ENCODE peak calls at places on chromosome 9, in seven cellular contexts. X is HepG2, A is Panc1, R is neural progenitor cell, Y is K562, G is cardiac muscle cell, B is neuronal stem cell. T is an unnamed sample.

GRCh38 chr9:85377751-85378289 is 363.9 kb downstream of the AGTPBP1 start:
- DNase-seq in X (no peak), A (no peak), R (no peak), Y (no peak), G (peak), B (no peak), T (no peak)

GRCh38 chr9:135536166-135536565 is 9.8 kb upstream of the OBP2A start:
- DNase-seq in X (no peak), A (no peak), R (no peak), Y (no peak), G (no peak), B (no peak), T (no peak)

GRCh38 chr9:125405938-125406811 is 144.5 kb downstream of the GAPVD1 start:
- DNase-seq in X (peak), A (no peak), R (no peak), Y (peak), G (no peak), B (no peak), T (no peak)

GRCh38 chr9:92764381-92764987 is at the start of gene BICD2:
- DNase-seq in X (no peak), A (no peak), R (no peak), Y (no peak), G (peak), B (no peak), T (no peak)

GRCh38 chr9:98610196-98610595 is 98.5 kb downstream of the GABBR2 start:
- DNase-seq in X (no peak), A (no peak), R (no peak), Y (no peak), G (no peak), B (no peak), T (no peak)

GRCh38 chr9:2623866-2624682 is 2.5 kb downstream of the VLDLR start:
- DNase-seq in X (no peak), A (no peak), R (no peak), Y (no peak), G (no peak), B (no peak), T (no peak)

GRCh38 chr9:120433701-120434100 is 146.3 kb downstream of the CDK5RAP2 start:
- DNase-seq in X (no peak), A (no peak), R (no peak), Y (no peak), G (no peak), B (no peak), T (no peak)

GRCh38 chr9:87322840-87323635 is 174.6 kb upstream of the DAPK1 start:
- DNase-seq in X (no peak), A (no peak), R (no peak), Y (no peak), G (no peak), B (no peak), T (no peak)

GRCh38 chr9:70563437-70564204 is 149.2 kb upstream of the KLF9 start:
- DNase-seq in X (no peak), A (no peak), R (no peak), Y (no peak), G (no peak), B (no peak), T (peak)

GRCh38 chr9:113635586-113635985 is 172.1 kb downstream of the RGS3 start:
- DNase-seq in X (no peak), A (no peak), R (no peak), Y (no peak), G (no peak), B (no peak), T (no peak)

GRCh38 chr9:18489861-18490260 is 15.9 kb downstream of the ADAMTSL1 start:
- DNase-seq in X (no peak), A (no peak), R (no peak), Y (no peak), G (no peak), B (no peak), T (no peak)
- H3K4me3 ChIP-seq in X (no peak), A (no peak), R (no peak), Y (no peak), G (no peak), B (no peak), T (no peak)

DNA sequence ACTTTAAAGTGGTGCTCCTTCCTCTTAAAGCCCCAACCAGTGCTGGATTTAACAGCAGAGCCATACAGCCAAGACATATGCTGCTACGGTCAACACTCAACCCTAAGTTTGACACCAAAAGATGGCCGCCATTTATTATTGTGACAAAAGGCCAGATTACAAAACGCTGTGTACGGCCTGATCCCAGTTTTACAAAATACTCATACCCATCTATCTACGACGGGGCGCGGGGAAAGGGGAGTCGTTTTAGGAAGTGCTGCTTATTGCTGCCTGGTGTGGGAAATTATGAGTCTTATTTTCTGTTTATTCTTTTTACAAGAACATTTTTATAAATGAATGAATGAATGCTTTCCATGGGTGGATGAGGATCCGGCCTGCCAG is 520 bp upstream of the IDNK start:
- DNase-seq in X (no peak), A (no peak), R (no peak), Y (no peak), G (no peak), B (no peak), T (no peak)
- H3K4me3 ChIP-seq in X (peak), A (peak), R (peak), Y (peak), G (peak), B (peak), T (peak)

GRCh38 chr9:130041648-130042405 is 1.2 kb downstream of the FNBP1 start:
- DNase-seq in X (no peak), A (no peak), R (peak), Y (no peak), G (peak), B (peak), T (no peak)

GRCh38 chr9:130040901-130041647 is 1.9 kb downstream of the FNBP1 start:
- DNase-seq in X (no peak), A (no peak), R (no peak), Y (no peak), G (no peak), B (no peak), T (no peak)

GRCh38 chr9:130042931-130043653 is at the start of gene FNBP1:
- DNase-seq in X (peak), A (no peak), R (peak), Y (peak), G (peak), B (peak), T (peak)

GRCh38 chr9:130042406-130042930 is 521 bp downstream of the FNBP1 start:
- DNase-seq in X (no peak), A (no peak), R (peak), Y (peak), G (peak), B (peak), T (peak)

GRCh38 chr9:130039504-130040147 is 3.4 kb downstream of the FNBP1 start:
- DNase-seq in X (no peak), A (no peak), R (peak), Y (no peak), G (no peak), B (no peak), T (no peak)
- H3K4me3 ChIP-seq in X (no peak), A (no peak), R (no peak), Y (no peak), G (no peak), B (no peak), T (peak)

GRCh38 chr9:89961616-89962341 is 357.0 kb downstream of the GADD45G start:
- DNase-seq in X (no peak), A (no peak), R (no peak), Y (no peak), G (no peak), B (no peak), T (no peak)
- H3K4me3 ChIP-seq in X (no peak), A (no peak), R (no peak), Y (no peak), G (no peak), B (no peak), T (no peak)

GRCh38 chr9:88991066-88992030 is at the start of gene S1PR3:
- DNase-seq in X (no peak), A (no peak), R (peak), Y (peak), G (peak), B (peak), T (no peak)
- H3K4me3 ChIP-seq in X (peak), A (peak), R (peak), Y (peak), G (peak), B (peak), T (no peak)

T was measured in CD8-positive, alpha-beta memory T cell.